ENCODE peak calls at places on chromosomes 4 and X, in eight cellular contexts. One of them, this sample, is unnamed.

GRCh38 chr4:98522603-98523395 is 135.6 kb downstream of the TSPAN5 start:
- DNase-seq in tibial nerve: no peak
- DNase-seq in CD8-positive, alpha-beta memory T cell: no peak
- DNase-seq in Karpas-422: no peak
- DNase-seq in mammary epithelial cell: peak; percentile 63
- DNase-seq in psoas muscle: no peak
- DNase-seq in lung: no peak
- DNase-seq in PC-9: no peak
- DNase-seq in this sample: no peak

GRCh38 chrX:106718709-106719108 is 7.8 kb upstream of the RNF128 start:
- DNase-seq in tibial nerve: no peak
- DNase-seq in CD8-positive, alpha-beta memory T cell: no peak
- DNase-seq in Karpas-422: no peak
- DNase-seq in mammary epithelial cell: no peak
- DNase-seq in psoas muscle: no peak
- DNase-seq in lung: no peak
- DNase-seq in PC-9: no peak
- DNase-seq in this sample: no peak

GRCh38 chr4:20391224-20391623 is 139.5 kb downstream of the SLIT2 start:
- DNase-seq in tibial nerve: no peak
- DNase-seq in CD8-positive, alpha-beta memory T cell: no peak
- DNase-seq in Karpas-422: no peak
- DNase-seq in mammary epithelial cell: no peak
- DNase-seq in psoas muscle: no peak
- DNase-seq in lung: no peak
- DNase-seq in PC-9: no peak
- DNase-seq in this sample: no peak

GRCh38 chr4:125538670-125539069 is 223.9 kb downstream of the FAT4 start:
- DNase-seq in tibial nerve: no peak
- DNase-seq in CD8-positive, alpha-beta memory T cell: no peak
- DNase-seq in Karpas-422: no peak
- DNase-seq in mammary epithelial cell: no peak
- DNase-seq in psoas muscle: no peak
- DNase-seq in lung: no peak
- DNase-seq in PC-9: no peak
- DNase-seq in this sample: no peak

GRCh38 chr4:85779165-85779564 is 304.2 kb downstream of the ARHGAP24 start:
- DNase-seq in tibial nerve: no peak
- DNase-seq in CD8-positive, alpha-beta memory T cell: no peak
- DNase-seq in Karpas-422: no peak
- DNase-seq in mammary epithelial cell: no peak
- DNase-seq in psoas muscle: no peak
- DNase-seq in lung: no peak
- DNase-seq in PC-9: no peak
- DNase-seq in this sample: no peak

GRCh38 chr4:146590801-146591200 is 47.9 kb upstream of the POU4F2 start:
- DNase-seq in tibial nerve: no peak
- DNase-seq in CD8-positive, alpha-beta memory T cell: no peak
- DNase-seq in Karpas-422: no peak
- DNase-seq in mammary epithelial cell: no peak
- DNase-seq in psoas muscle: no peak
- DNase-seq in lung: no peak
- DNase-seq in PC-9: no peak
- DNase-seq in this sample: no peak

GRCh38 chr4:26349496-26349895 is 28.7 kb downstream of the RBPJ start:
- DNase-seq in tibial nerve: no peak
- DNase-seq in CD8-positive, alpha-beta memory T cell: no peak
- DNase-seq in Karpas-422: no peak
- DNase-seq in mammary epithelial cell: no peak
- DNase-seq in psoas muscle: no peak
- DNase-seq in lung: no peak
- DNase-seq in PC-9: no peak
- DNase-seq in this sample: no peak

GRCh38 chr4:182695009-182695408 is 222.2 kb downstream of the DCTD start:
- DNase-seq in tibial nerve: no peak
- DNase-seq in CD8-positive, alpha-beta memory T cell: no peak
- DNase-seq in Karpas-422: no peak
- DNase-seq in mammary epithelial cell: no peak
- DNase-seq in psoas muscle: no peak
- DNase-seq in lung: no peak
- DNase-seq in PC-9: no peak
- DNase-seq in this sample: no peak

GRCh38 chr4:85571008-85571407 is 96.1 kb downstream of the ARHGAP24 start:
- DNase-seq in tibial nerve: no peak
- DNase-seq in CD8-positive, alpha-beta memory T cell: no peak
- DNase-seq in Karpas-422: no peak
- DNase-seq in mammary epithelial cell: no peak
- DNase-seq in psoas muscle: no peak
- DNase-seq in lung: no peak
- DNase-seq in PC-9: no peak
- DNase-seq in this sample: no peak

GRCh38 chrX:68599256-68600152 is 48.0 kb upstream of the STARD8 start:
- DNase-seq in tibial nerve: peak; percentile 5
- DNase-seq in CD8-positive, alpha-beta memory T cell: no peak
- DNase-seq in Karpas-422: peak; percentile 51
- DNase-seq in mammary epithelial cell: no peak
- DNase-seq in psoas muscle: no peak
- DNase-seq in lung: no peak
- DNase-seq in PC-9: no peak
- DNase-seq in this sample: no peak

GRCh38 chrX:9913041-9913440 is 54.1 kb upstream of the CLDN34 start:
- DNase-seq in tibial nerve: no peak
- DNase-seq in CD8-positive, alpha-beta memory T cell: no peak
- DNase-seq in Karpas-422: no peak
- DNase-seq in mammary epithelial cell: peak; percentile 75
- DNase-seq in psoas muscle: no peak
- DNase-seq in lung: no peak
- DNase-seq in PC-9: peak; percentile 75
- DNase-seq in this sample: no peak

GRCh38 chrX:72122621-72123275 is 9.0 kb downstream of the RTL5 start:
- DNase-seq in tibial nerve: no peak
- DNase-seq in CD8-positive, alpha-beta memory T cell: no peak
- DNase-seq in Karpas-422: no peak
- DNase-seq in mammary epithelial cell: no peak
- DNase-seq in psoas muscle: no peak
- DNase-seq in lung: no peak
- DNase-seq in PC-9: no peak
- DNase-seq in this sample: no peak

GRCh38 chrX:72121381-72121780 is 10.3 kb downstream of the RTL5 start:
- DNase-seq in tibial nerve: peak; percentile 69
- DNase-seq in CD8-positive, alpha-beta memory T cell: peak; percentile 56
- DNase-seq in Karpas-422: no peak
- DNase-seq in mammary epithelial cell: peak; percentile 39
- DNase-seq in psoas muscle: peak; percentile 72
- DNase-seq in lung: peak; percentile 63
- DNase-seq in PC-9: no peak
- DNase-seq in this sample: peak; percentile 53

GRCh38 chrX:72124540-72125201 is 7.0 kb downstream of the RTL5 start:
- DNase-seq in tibial nerve: no peak
- DNase-seq in CD8-positive, alpha-beta memory T cell: no peak
- DNase-seq in Karpas-422: no peak
- DNase-seq in mammary epithelial cell: no peak
- DNase-seq in psoas muscle: no peak
- DNase-seq in lung: no peak
- DNase-seq in PC-9: no peak
- DNase-seq in this sample: no peak

GRCh38 chrX:72125331-72126047 is 6.2 kb downstream of the RTL5 start:
- DNase-seq in tibial nerve: no peak
- DNase-seq in CD8-positive, alpha-beta memory T cell: no peak
- DNase-seq in Karpas-422: no peak
- DNase-seq in mammary epithelial cell: no peak
- DNase-seq in psoas muscle: no peak
- DNase-seq in lung: no peak
- DNase-seq in PC-9: no peak
- DNase-seq in this sample: no peak

GRCh38 chrX:72123471-72124185 is 8.1 kb downstream of the RTL5 start:
- DNase-seq in tibial nerve: peak; percentile 20
- DNase-seq in CD8-positive, alpha-beta memory T cell: no peak
- DNase-seq in Karpas-422: no peak
- DNase-seq in mammary epithelial cell: no peak
- DNase-seq in psoas muscle: peak; percentile 63
- DNase-seq in lung: no peak
- DNase-seq in PC-9: no peak
- DNase-seq in this sample: no peak
- H3K27ac ChIP-seq in tibial nerve: no peak overlapping the region
- H3K27ac ChIP-seq in CD8-positive, alpha-beta memory T cell: no peak overlapping the region
- H3K27ac ChIP-seq in Karpas-422: no peak overlapping the region
- H3K27ac ChIP-seq in mammary epithelial cell: no peak overlapping the region
- H3K27ac ChIP-seq in psoas muscle: no peak overlapping the region
- H3K27ac ChIP-seq in lung: peak overlapping the region; percentile 58
- H3K27ac ChIP-seq in PC-9: no peak overlapping the region
- H3K27ac ChIP-seq in this sample: no peak overlapping the region

GRCh38 chrX:15781964-15782711 is 8.1 kb upstream of the ZRSR2 start:
- DNase-seq in tibial nerve: no peak
- DNase-seq in CD8-positive, alpha-beta memory T cell: peak; percentile 24
- DNase-seq in Karpas-422: peak; percentile 50
- DNase-seq in mammary epithelial cell: no peak
- DNase-seq in psoas muscle: no peak
- DNase-seq in lung: no peak
- DNase-seq in PC-9: no peak
- DNase-seq in this sample: no peak
- H3K4me3 ChIP-seq in tibial nerve: no peak overlapping the region
- H3K4me3 ChIP-seq in CD8-positive, alpha-beta memory T cell: peak overlapping the region; percentile 34
- H3K4me3 ChIP-seq in Karpas-422: peak overlapping the region; percentile 55
- H3K4me3 ChIP-seq in mammary epithelial cell: no peak overlapping the region
- H3K4me3 ChIP-seq in psoas muscle: no peak overlapping the region
- H3K4me3 ChIP-seq in lung: no peak overlapping the region
- H3K4me3 ChIP-seq in PC-9: no peak overlapping the region
- H3K4me3 ChIP-seq in this sample: no peak overlapping the region

GRCh38 chr4:142406051-142406549 is 440.0 kb downstream of the INPP4B start:
- DNase-seq in tibial nerve: no peak
- DNase-seq in CD8-positive, alpha-beta memory T cell: no peak
- DNase-seq in Karpas-422: no peak
- DNase-seq in mammary epithelial cell: peak; percentile 66
- DNase-seq in psoas muscle: no peak
- DNase-seq in lung: no peak
- DNase-seq in PC-9: peak; percentile 90
- DNase-seq in this sample: no peak

GRCh38 chr4:142402925-142403324 is 443.2 kb downstream of the INPP4B start:
- DNase-seq in tibial nerve: peak; percentile 16
- DNase-seq in CD8-positive, alpha-beta memory T cell: no peak
- DNase-seq in Karpas-422: no peak
- DNase-seq in mammary epithelial cell: peak; percentile 49
- DNase-seq in psoas muscle: no peak
- DNase-seq in lung: no peak
- DNase-seq in PC-9: peak; percentile 64
- DNase-seq in this sample: no peak

GRCh38 chr4:142405021-142405991 is 440.8 kb downstream of the INPP4B start:
- DNase-seq in tibial nerve: peak; percentile 39
- DNase-seq in CD8-positive, alpha-beta memory T cell: peak; percentile 60
- DNase-seq in Karpas-422: no peak
- DNase-seq in mammary epithelial cell: peak; percentile 96
- DNase-seq in psoas muscle: peak; percentile 47
- DNase-seq in lung: peak; percentile 38
- DNase-seq in PC-9: no peak
- DNase-seq in this sample: peak; percentile 27

GRCh38 chr4:142404191-142404611 is 441.9 kb downstream of the INPP4B start:
- DNase-seq in tibial nerve: no peak
- DNase-seq in CD8-positive, alpha-beta memory T cell: no peak
- DNase-seq in Karpas-422: no peak
- DNase-seq in mammary epithelial cell: peak; percentile 81
- DNase-seq in psoas muscle: peak; percentile 69
- DNase-seq in lung: no peak
- DNase-seq in PC-9: no peak
- DNase-seq in this sample: no peak

DNA sequence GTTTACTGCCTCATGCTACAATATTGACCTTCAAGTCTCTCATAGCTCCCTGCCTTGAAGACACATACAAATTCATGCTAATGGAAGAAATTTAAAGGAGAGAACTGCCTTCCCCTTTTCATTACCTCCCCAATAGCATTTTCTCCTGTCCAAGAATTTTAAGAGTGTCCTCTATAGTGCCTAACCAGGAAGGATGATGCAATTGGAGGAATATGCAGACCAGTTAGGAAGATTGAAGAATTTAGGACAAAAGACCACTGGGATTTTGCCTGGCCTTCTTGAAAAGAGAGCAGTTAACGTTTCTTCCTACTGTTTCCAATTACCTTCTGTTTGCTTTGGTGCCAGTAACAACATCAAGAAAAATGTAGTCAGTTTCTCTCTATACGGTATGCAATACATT is 443.9 kb downstream of the INPP4B start:
- DNase-seq in tibial nerve: no peak
- DNase-seq in CD8-positive, alpha-beta memory T cell: no peak
- DNase-seq in Karpas-422: no peak
- DNase-seq in mammary epithelial cell: no peak
- DNase-seq in psoas muscle: no peak
- DNase-seq in lung: no peak
- DNase-seq in PC-9: no peak
- DNase-seq in this sample: no peak
- H3K36me3 ChIP-seq in tibial nerve: no peaks in the 10 kb centered on the region
- H3K36me3 ChIP-seq in CD8-positive, alpha-beta memory T cell: no peaks in the 10 kb centered on the region
- H3K36me3 ChIP-seq in Karpas-422: no peaks in the 10 kb centered on the region
- H3K36me3 ChIP-seq in mammary epithelial cell: peaks cover 19% of the 10 kb centered on the region
- H3K36me3 ChIP-seq in psoas muscle: no peaks in the 10 kb centered on the region
- H3K36me3 ChIP-seq in lung: no peaks in the 10 kb centered on the region
- H3K36me3 ChIP-seq in PC-9: peaks cover 12% of the 10 kb centered on the region
- H3K36me3 ChIP-seq in this sample: no peaks in the 10 kb centered on the region

GRCh38 chr4:10032625-10033024 is 11.3 kb upstream of the SLC2A9 start:
- DNase-seq in tibial nerve: no peak
- DNase-seq in CD8-positive, alpha-beta memory T cell: no peak
- DNase-seq in Karpas-422: no peak
- DNase-seq in mammary epithelial cell: peak; percentile 92
- DNase-seq in psoas muscle: no peak
- DNase-seq in lung: no peak
- DNase-seq in PC-9: peak; percentile 96
- DNase-seq in this sample: no peak

GRCh38 chr4:10031663-10032590 is 10.6 kb upstream of the SLC2A9 start:
- DNase-seq in tibial nerve: no peak
- DNase-seq in CD8-positive, alpha-beta memory T cell: no peak
- DNase-seq in Karpas-422: no peak
- DNase-seq in mammary epithelial cell: no peak
- DNase-seq in psoas muscle: no peak
- DNase-seq in lung: no peak
- DNase-seq in PC-9: no peak
- DNase-seq in this sample: no peak

GRCh38 chr4:10028910-10029309 is 7.6 kb upstream of the SLC2A9 start:
- DNase-seq in tibial nerve: no peak
- DNase-seq in CD8-positive, alpha-beta memory T cell: no peak
- DNase-seq in Karpas-422: no peak
- DNase-seq in mammary epithelial cell: no peak
- DNase-seq in psoas muscle: no peak
- DNase-seq in lung: no peak
- DNase-seq in PC-9: peak; percentile 40
- DNase-seq in this sample: no peak

GRCh38 chr4:10029403-10029802 is 8.1 kb upstream of the SLC2A9 start:
- DNase-seq in tibial nerve: no peak
- DNase-seq in CD8-positive, alpha-beta memory T cell: no peak
- DNase-seq in Karpas-422: no peak
- DNase-seq in mammary epithelial cell: no peak
- DNase-seq in psoas muscle: no peak
- DNase-seq in lung: no peak
- DNase-seq in PC-9: no peak
- DNase-seq in this sample: no peak

GRCh38 chr4:10030946-10031662 is 9.8 kb upstream of the SLC2A9 start:
- DNase-seq in tibial nerve: no peak
- DNase-seq in CD8-positive, alpha-beta memory T cell: no peak
- DNase-seq in Karpas-422: no peak
- DNase-seq in mammary epithelial cell: no peak
- DNase-seq in psoas muscle: no peak
- DNase-seq in lung: no peak
- DNase-seq in PC-9: no peak
- DNase-seq in this sample: no peak
- H3K27ac ChIP-seq in tibial nerve: no peak overlapping the region
- H3K27ac ChIP-seq in CD8-positive, alpha-beta memory T cell: no peak overlapping the region
- H3K27ac ChIP-seq in Karpas-422: no peak overlapping the region
- H3K27ac ChIP-seq in mammary epithelial cell: no peak overlapping the region
- H3K27ac ChIP-seq in psoas muscle: peak overlapping the region; percentile 78
- H3K27ac ChIP-seq in lung: peak overlapping the region; percentile 52
- H3K27ac ChIP-seq in PC-9: no peak overlapping the region
- H3K27ac ChIP-seq in this sample: no peak overlapping the region